ENCODE peak calls at places on chromosomes 6 and 20, in five cellular contexts. P, X, Q, O and U are unnamed samples.

GRCh38 chr6:168009331-168009730 is 11.9 kb downstream of the KIF25 start:
- DNase-seq in P (no peak), X (no peak), Q (no peak), O (no peak), U (no peak)

GRCh38 chr6:70734381-70734780 is 66.7 kb downstream of the SMAP1 start:
- DNase-seq in P (no peak), X (no peak), Q (no peak), O (no peak), U (no peak)

GRCh38 chr6:118902731-118903130 is 8.8 kb downstream of the ASF1A start:
- DNase-seq in P (peak; percentile 15), X (no peak), Q (no peak), O (no peak), U (no peak)

GRCh38 chr6:115323001-115323400 is 737.7 kb downstream of the FRK start:
- DNase-seq in P (no peak), X (no peak), Q (no peak), O (no peak), U (no peak)

GRCh38 chr20:1893721-1894470 is 1.3 kb upstream of the SIRPA start:
- DNase-seq in P (no peak), X (no peak), Q (no peak), O (peak; percentile 79), U (no peak)

GRCh38 chr20:16350465-16350864 is 222.8 kb downstream of the KIF16B start:
- DNase-seq in P (no peak), X (no peak), Q (no peak), O (no peak), U (no peak)

GRCh38 chr6:162728177-162728571 is 400 bp downstream of the PACRG start:
- DNase-seq in P (no peak), X (no peak), Q (no peak), O (no peak), U (no peak)

GRCh38 chr6:5866547-5867051 is 140.1 kb downstream of the NRN1 start:
- DNase-seq in P (peak; percentile 57), X (no peak), Q (no peak), O (no peak), U (no peak)

GRCh38 chr20:19692100-19692499 is 66.0 kb upstream of the RIN2 start:
- DNase-seq in P (no peak), X (no peak), Q (no peak), O (no peak), U (no peak)

GRCh38 chr6:114862064-114862463 is 519.2 kb upstream of the HS3ST5 start:
- DNase-seq in P (no peak), X (no peak), Q (no peak), O (no peak), U (no peak)

GRCh38 chr20:52852695-52853094 is 119.5 kb upstream of the TSHZ2 start:
- DNase-seq in P (no peak), X (no peak), Q (no peak), O (no peak), U (no peak)

GRCh38 chr20:4441871-4442270 is 279.8 kb upstream of the PRND start:
- DNase-seq in P (no peak), X (no peak), Q (no peak), O (no peak), U (no peak)

GRCh38 chr6:7445076-7445475 is 55.5 kb downstream of the RIOK1 start:
- DNase-seq in P (no peak), X (no peak), Q (no peak), O (no peak), U (no peak)

GRCh38 chr6:101392561-101393230 is 812 bp upstream of the GRIK2 start:
- DNase-seq in P (no peak), X (peak; percentile 41), Q (no peak), O (peak; percentile 65), U (peak; percentile 4)

GRCh38 chr6:45327956-45328522 is at the start of gene RUNX2:
- DNase-seq in P (peak; percentile 74), X (peak; percentile 29), Q (no peak), O (no peak), U (no peak)

GRCh38 chr6:2542101-2542857 is 208.4 kb downstream of the MYLK4 start:
- DNase-seq in P (no peak), X (no peak), Q (no peak), O (no peak), U (no peak)

GRCh38 chr6:77447254-77447653 is 16.0 kb downstream of the HTR1B start:
- DNase-seq in P (peak; percentile 28), X (no peak), Q (no peak), O (no peak), U (no peak)

GRCh38 chr6:129429953-129430352 is 280.0 kb downstream of the ARHGAP18 start:
- DNase-seq in P (no peak), X (no peak), Q (no peak), O (no peak), U (no peak)

GRCh38 chr20:25233016-25233772 is 14.7 kb upstream of the PYGB start:
- DNase-seq in P (no peak), X (no peak), Q (no peak), O (no peak), U (no peak)

GRCh38 chr6:152148412-152148811 is 340.9 kb downstream of the ESR1 start:
- DNase-seq in P (no peak), X (no peak), Q (no peak), O (no peak), U (no peak)

GRCh38 chr6:152146385-152146784 is 338.9 kb downstream of the ESR1 start:
- DNase-seq in P (peak; percentile 71), X (no peak), Q (no peak), O (no peak), U (peak; percentile 19)

GRCh38 chr6:152143359-152143758 is 335.9 kb downstream of the ESR1 start:
- DNase-seq in P (no peak), X (no peak), Q (no peak), O (no peak), U (no peak)

GRCh38 chr6:152150196-152150595 is 342.7 kb downstream of the ESR1 start:
- DNase-seq in P (no peak), X (no peak), Q (no peak), O (no peak), U (no peak)

DNA sequence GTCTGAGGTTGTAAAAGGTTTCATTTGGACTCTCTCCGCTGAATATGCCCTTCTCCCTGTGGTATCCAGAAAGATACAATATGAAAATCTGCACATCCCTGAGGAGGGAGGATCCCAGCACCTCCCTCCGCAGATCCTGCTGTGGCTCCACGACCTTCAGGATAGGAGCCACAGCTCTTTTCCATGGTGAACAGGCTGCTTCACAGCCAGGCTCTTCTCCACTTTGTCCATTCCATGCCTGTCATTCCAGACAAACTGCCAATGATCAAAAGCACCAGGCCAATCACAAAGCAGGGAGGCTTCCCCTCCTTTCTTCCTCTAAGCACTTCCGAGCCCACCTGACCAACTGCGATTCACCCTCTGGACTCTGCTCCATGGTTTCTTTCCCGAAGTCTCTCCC is 339.8 kb downstream of the ESR1 start:
- DNase-seq in P (no peak), X (no peak), Q (no peak), O (no peak), U (no peak)
- H2BK12ac ChIP-seq in P (no peak overlapping the region), X (no peak overlapping the region), Q (no peak overlapping the region), O (no peak overlapping the region), U (no peak overlapping the region)

DNA sequence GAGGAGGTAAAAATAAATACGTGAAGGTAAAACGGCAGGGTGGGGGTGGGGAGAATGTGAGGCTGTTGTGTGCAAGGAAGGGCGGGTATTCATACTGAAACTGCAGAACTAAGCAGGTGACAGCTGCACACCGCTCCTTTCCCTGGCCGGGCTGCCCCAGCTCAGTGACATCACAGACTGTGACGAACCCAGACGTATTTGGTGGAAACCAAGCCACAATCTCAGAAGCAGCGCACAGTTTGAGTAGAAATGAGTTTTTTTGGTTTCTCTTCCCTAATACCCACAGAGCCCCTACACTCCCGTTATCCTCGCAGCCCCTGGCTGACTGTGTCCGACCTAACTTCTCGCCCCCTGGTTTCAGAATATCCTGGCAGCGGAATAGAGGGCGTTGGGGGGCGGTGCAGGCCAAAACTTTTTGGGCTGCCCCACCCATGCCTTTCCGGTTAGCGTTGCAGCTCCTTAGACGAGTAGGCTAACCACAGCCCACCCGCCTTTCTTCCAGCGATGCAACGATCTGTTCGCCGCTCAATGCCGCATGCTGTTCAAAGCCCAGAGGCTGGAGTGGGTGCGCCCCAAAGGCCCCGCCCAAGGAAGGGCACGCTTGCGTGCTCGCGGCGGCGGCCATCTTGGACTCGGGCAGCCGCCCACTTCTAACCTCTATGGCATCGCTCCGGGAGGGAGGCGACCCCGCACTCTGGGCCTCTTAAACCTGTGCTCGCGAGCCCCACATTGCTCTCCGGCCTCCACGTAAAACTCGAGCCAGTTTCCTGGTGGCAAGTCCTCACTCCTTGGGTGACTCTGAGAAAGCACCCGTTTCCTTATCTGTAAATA is 9.1 kb downstream of the BAK1 start:
- DNase-seq in P (peak; percentile 72), X (peak; percentile 85), Q (peak; percentile 46), O (peak; percentile 86), U (peak; percentile 74)
- H2BK5ac ChIP-seq in P (no peak overlapping the region), X (no peak overlapping the region), Q (no peak overlapping the region), O (no peak overlapping the region), U (no peak overlapping the region)

GRCh38 chr6:169131356-169131755 is 122.3 kb downstream of the THBS2 start:
- DNase-seq in P (no peak), X (no peak), Q (no peak), O (no peak), U (no peak)

GRCh38 chr6:169130111-169130510 is 123.5 kb downstream of the THBS2 start:
- DNase-seq in P (no peak), X (no peak), Q (no peak), O (no peak), U (no peak)

DNA sequence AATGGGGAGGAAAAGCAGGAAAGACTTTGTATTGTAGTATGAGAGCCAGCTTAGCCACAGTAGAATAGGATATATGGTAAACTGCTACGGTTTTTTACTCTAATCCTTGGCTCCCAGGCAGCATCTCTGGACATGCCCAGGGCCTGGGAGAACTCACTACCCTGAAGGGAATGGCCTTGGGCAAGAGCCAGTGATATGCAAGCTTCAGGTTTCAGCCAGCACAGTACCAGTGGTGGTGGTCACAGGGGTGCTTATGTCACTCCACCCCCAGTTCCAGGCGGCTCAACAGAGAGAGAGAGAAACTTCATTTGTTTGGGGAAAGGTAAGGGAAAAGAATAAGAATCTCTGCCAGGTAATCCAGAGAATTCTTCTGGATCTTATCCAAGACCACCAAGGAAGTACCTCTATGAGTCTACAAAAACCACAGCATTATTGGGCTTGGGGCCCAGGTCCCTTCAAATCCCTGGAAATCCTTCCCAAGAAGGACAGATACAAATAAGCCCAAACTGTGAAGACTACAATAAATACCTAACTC is 121.2 kb downstream of the THBS2 start:
- DNase-seq in P (no peak), X (no peak), Q (no peak), O (no peak), U (no peak)
- H2BK12ac ChIP-seq in P (no peak overlapping the region), X (no peak overlapping the region), Q (no peak overlapping the region), O (no peak overlapping the region), U (no peak overlapping the region)

DNA sequence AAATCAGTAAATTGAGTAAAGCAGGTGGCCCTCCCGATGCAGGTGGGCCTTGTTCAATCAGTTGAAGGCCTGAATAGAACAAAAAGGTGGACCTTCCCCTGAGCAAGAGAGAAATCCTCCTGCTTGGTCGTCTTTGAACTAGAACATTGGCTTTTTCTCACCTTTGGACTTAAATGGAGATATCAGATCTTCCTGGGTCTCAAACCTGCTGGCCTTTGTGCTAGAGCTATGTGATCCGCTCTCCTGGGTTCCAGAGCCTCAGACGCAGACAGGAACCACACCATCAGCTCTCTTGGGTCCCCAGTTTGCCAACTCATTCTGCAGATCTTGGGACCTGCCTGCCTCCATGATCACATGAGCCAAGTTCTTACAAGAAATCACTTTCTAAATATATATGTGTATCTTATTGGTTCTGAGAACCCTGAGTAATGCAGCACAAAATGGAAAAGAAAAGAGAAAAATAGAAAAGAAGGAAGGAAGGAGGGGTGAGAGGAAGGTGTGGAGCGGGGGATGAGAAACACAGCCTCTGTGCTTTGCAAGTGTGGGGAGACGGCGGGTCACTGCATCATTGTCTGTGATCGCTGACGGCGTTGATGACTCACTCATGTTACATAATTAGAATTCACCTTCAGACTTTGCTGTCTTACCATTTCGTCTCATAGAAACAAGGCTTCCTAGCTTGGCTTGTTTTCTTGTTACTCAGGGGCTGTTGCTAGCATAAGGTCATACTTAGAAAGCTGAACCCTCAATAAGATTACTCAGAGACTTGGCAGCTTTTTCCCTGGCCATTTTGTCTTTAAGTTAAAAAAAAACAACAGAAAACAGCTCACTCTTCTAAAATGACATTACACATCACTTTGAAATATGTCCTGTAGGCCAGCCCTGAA is 85.7 kb upstream of the NEDD9 start:
- DNase-seq in P (peak; percentile 98), X (no peak), Q (no peak), O (no peak), U (peak; percentile 98)
- H2BK5ac ChIP-seq in P (no peak overlapping the region), X (no peak overlapping the region), Q (no peak overlapping the region), O (no peak overlapping the region), U (peak overlapping the region; percentile 81)